ENCODE peak calls at places on chromosome 4, in five cellular contexts. W is fibroblast of lung, Z is transverse colon, V is heart left ventricle, U is neural progenitor cell. P is an unnamed sample. For H3K9me3, the result is how much of the 10 kb centered on the place peaks cover.

GRCh38 chr4:177079327-177079726 is 230.3 kb upstream of the NEIL3 start:
- DNase-seq in W (no peak), Z (no peak), V (no peak), U (no peak), P (no peak)

GRCh38 chr4:8029689-8030088 is 90.0 kb upstream of the AFAP1 start:
- DNase-seq in W (no peak), Z (no peak), V (no peak), U (no peak), P (no peak)

GRCh38 chr4:24885342-24885741 is 27.5 kb downstream of the CCDC149 start:
- DNase-seq in W (peak), Z (no peak), V (no peak), U (no peak), P (no peak)

GRCh38 chr4:134627386-134627785 is 425.8 kb upstream of the PABPC4L start:
- DNase-seq in W (no peak), Z (peak), V (no peak), U (no peak), P (peak)

GRCh38 chr4:176302283-176303275 is 17.2 kb upstream of the SPCS3 start:
- DNase-seq in W (peak), Z (no peak), V (no peak), U (no peak), P (no peak)

GRCh38 chr4:53974561-53974960 is 89.8 kb downstream of the CHIC2 start:
- DNase-seq in W (peak), Z (no peak), V (no peak), U (no peak), P (no peak)

GRCh38 chr4:153064571-153064970 is 128.4 kb downstream of the FHDC1 start:
- DNase-seq in W (no peak), Z (peak), V (no peak), U (peak), P (peak)

GRCh38 chr4:24303926-24304325 is 280.4 kb downstream of the DHX15 start:
- DNase-seq in W (no peak), Z (no peak), V (no peak), U (no peak), P (no peak)

GRCh38 chr4:109301691-109302365 is 630 bp downstream of the COL25A1 start:
- DNase-seq in W (no peak), Z (no peak), V (no peak), U (peak), P (no peak)

GRCh38 chr4:173777921-173778320 is 247.9 kb upstream of the HAND2 start:
- DNase-seq in W (no peak), Z (no peak), V (no peak), U (peak), P (no peak)

GRCh38 chr4:7340553-7341433 is 93.9 kb downstream of the PSAPL1 start:
- DNase-seq in W (no peak), Z (no peak), V (no peak), U (no peak), P (no peak)

GRCh38 chr4:113684534-113685091 is 76.9 kb downstream of the CAMK2D start:
- DNase-seq in W (peak), Z (peak), V (peak), U (peak), P (peak)

GRCh38 chr4:27005512-27006246 is 145.0 kb downstream of the STIM2 start:
- DNase-seq in W (peak), Z (no peak), V (no peak), U (no peak), P (no peak)

GRCh38 chr4:15513545-15513944 is 43.9 kb downstream of the CC2D2A start:
- DNase-seq in W (no peak), Z (no peak), V (no peak), U (no peak), P (no peak)

GRCh38 chr4:666822-667544 is 7.1 kb downstream of the ATP5ME start:
- DNase-seq in W (no peak), Z (no peak), V (no peak), U (no peak), P (no peak)

GRCh38 chr4:26995316-26995715 is 134.7 kb downstream of the STIM2 start:
- DNase-seq in W (no peak), Z (no peak), V (no peak), U (no peak), P (no peak)

GRCh38 chr4:51843309-51844156 is 580 bp downstream of the DCUN1D4 start:
- DNase-seq in W (peak), Z (peak), V (peak), U (peak), P (no peak)

GRCh38 chr4:181752516-181752915 is 490.7 kb upstream of the TENM3 start:
- DNase-seq in W (no peak), Z (no peak), V (no peak), U (no peak), P (no peak)

GRCh38 chr4:15776871-15777648 is 1.1 kb upstream of the CD38 start:
- DNase-seq in W (no peak), Z (no peak), V (no peak), U (no peak), P (no peak)

GRCh38 chr4:67712000-67712625 is 11.2 kb upstream of the UBA6 start:
- DNase-seq in W (no peak), Z (no peak), V (no peak), U (no peak), P (no peak)

GRCh38 chr4:7365472-7366179 is 69.1 kb downstream of the PSAPL1 start:
- DNase-seq in W (no peak), Z (no peak), V (peak), U (no peak), P (peak)

GRCh38 chr4:94551616-94552564 is 100.1 kb downstream of the PDLIM5 start:
- DNase-seq in W (peak), Z (no peak), V (no peak), U (no peak), P (no peak)

GRCh38 chr4:158253350-158253980 is 43.2 kb downstream of the TMEM144 start:
- DNase-seq in W (peak), Z (peak), V (peak), U (peak), P (peak)

GRCh38 chr4:42750091-42750490 is 93.2 kb upstream of the ATP8A1 start:
- DNase-seq in W (no peak), Z (no peak), V (peak), U (no peak), P (peak)

GRCh38 chr4:119237201-119237600 is 24.7 kb downstream of the USP53 start:
- DNase-seq in W (no peak), Z (no peak), V (no peak), U (no peak), P (no peak)

GRCh38 chr4:1260418-1261106 is 11.6 kb upstream of the CTBP1 start:
- DNase-seq in W (no peak), Z (no peak), V (no peak), U (no peak), P (no peak)

GRCh38 chr4:8289151-8289750 is 19.7 kb downstream of the HTRA3 start:
- DNase-seq in W (no peak), Z (no peak), V (peak), U (no peak), P (no peak)

GRCh38 chr4:78747328-78747946 is 28.7 kb upstream of the BMP2K start:
- DNase-seq in W (peak), Z (no peak), V (no peak), U (no peak), P (no peak)

GRCh38 chr4:84582988-84583870 is at the start of gene CDS1:
- DNase-seq in W (no peak), Z (peak), V (peak), U (peak), P (peak)

DNA sequence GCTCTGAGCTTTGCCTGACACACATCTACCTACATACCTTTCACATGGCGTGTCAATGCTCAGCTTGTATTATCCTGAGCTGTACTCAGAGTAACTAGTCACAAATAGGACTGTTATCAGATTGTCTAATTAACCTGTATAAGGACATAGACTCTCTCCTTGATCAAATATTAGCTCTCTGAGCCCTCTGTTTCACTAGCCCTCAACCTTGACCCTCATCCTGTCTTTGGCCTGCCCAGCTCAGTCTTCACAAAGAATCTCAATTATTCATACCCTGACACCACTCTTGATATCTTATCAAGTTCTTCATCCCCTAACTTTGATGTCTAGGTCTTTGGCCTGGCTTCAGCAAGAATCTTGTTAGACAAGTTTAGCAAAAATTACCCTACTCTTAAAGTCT is 320.7 kb upstream of the PCDH7 start:
- DNase-seq in W (no peak), Z (no peak), V (no peak), U (no peak), P (no peak)
- H3K9me3 ChIP-seq in W (under half), Z (under half), V (under half), U (under half), P (under half)

GRCh38 chr4:104966349-104967033 is 180.2 kb upstream of the TET2 start:
- DNase-seq in W (no peak), Z (peak), V (no peak), U (no peak), P (peak)
- H3K27ac ChIP-seq in W (no peak), Z (peak), V (no peak), U (no peak), P (no peak)

GRCh38 chr4:49217492-49217891 is 231.4 kb downstream of the CWH43 start:
- DNase-seq in W (no peak), Z (no peak), V (no peak), U (no peak), P (no peak)

DNA sequence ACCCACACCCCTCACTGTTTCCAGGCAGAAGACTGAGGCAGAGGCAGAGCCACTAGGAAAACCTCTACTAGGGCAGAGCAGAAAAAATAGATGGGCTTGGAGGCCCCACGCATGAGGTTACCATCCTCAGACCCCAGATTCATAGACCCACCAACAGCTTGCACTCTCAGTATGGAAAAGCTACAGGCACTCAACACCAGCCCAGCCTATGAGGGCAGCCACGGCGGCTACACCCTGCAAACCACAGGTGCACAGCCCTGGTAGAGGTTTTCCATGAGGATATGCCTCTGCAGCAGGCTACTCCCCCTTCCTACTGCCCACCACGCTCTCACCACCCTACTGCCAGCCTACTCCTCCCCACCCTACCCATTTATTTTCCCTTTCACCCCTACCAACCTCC is 235.1 kb downstream of the CWH43 start:
- DNase-seq in W (no peak), Z (no peak), V (no peak), U (no peak), P (no peak)
- H3K9me3 ChIP-seq in W (under half), Z (under half), V (under half), U (under half), P (under half)

DNA sequence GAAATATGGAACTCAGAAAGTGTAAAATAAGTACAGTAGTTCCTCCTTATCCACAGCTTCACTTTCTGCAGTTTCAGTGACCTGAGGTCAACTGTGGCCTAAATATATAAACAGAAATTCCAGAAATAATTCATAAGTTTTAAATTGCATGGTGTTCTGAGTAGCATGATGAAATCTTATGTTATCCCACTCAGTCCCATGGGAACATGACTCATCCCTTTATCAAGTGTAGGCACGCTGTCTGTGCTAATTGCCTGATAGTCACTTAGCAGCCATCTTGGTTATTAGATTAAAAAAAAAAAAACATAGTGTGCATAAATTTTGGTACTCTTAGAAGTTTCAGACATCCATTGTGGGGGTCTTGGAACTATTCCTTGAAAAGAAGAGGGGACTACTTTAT is 983.4 kb upstream of the ADGRL3 start:
- DNase-seq in W (peak), Z (no peak), V (no peak), U (no peak), P (no peak)
- H3K27ac ChIP-seq in W (no peak), Z (no peak), V (no peak), U (no peak), P (no peak)

P was measured in small intestine.